ENCODE peak calls at places on chromosome 20, in ten cellular contexts. C is tibial artery, N is GM23248, E is A673, M is mammary epithelial cell, Q is astrocyte, O is heart left ventricle, G is neural progenitor cell, S is SK-N-SH, T is ovary. K is an unnamed sample.
A peak's percentile ranks its signal among the peaks of the same experiment; 100 is the strongest.

GRCh38 chr20:24116611-24117010 is 128.0 kb upstream of the GGTLC1 start:
- DNase-seq in C (no peak), N (no peak), E (no peak), M (no peak), Q (no peak), O (no peak), G (no peak), S (peak; percentile 67), T (no peak), K (no peak)

GRCh38 chr20:44274303-44275017 is 27.4 kb downstream of the GDAP1L1 start:
- DNase-seq in C (no peak), N (no peak), E (no peak), M (no peak), Q (no peak), O (no peak), G (no peak), S (no peak), T (no peak), K (no peak)

GRCh38 chr20:24379116-24379927 is 90.1 kb upstream of the SYNDIG1 start:
- DNase-seq in C (peak; percentile 67), N (peak; percentile 59), E (no peak), M (peak; percentile 28), Q (peak; percentile 71), O (peak; percentile 39), G (no peak), S (no peak), T (no peak), K (peak; percentile 2)

GRCh38 chr20:62927128-62927705 is 912 bp upstream of the DIDO1 start:
- DNase-seq in C (no peak), N (no peak), E (no peak), M (no peak), Q (no peak), O (no peak), G (no peak), S (no peak), T (no peak), K (no peak)

GRCh38 chr20:35616465-35617396 is 1.1 kb downstream of the SPAG4 start:
- DNase-seq in C (peak; percentile 89), N (peak; percentile 93), E (peak; percentile 100), M (peak; percentile 32), Q (peak; percentile 97), O (peak; percentile 94), G (peak; percentile 100), S (peak; percentile 83), T (peak; percentile 94), K (peak; percentile 98)

GRCh38 chr20:48191200-48191599 is 405.9 kb upstream of the SULF2 start:
- DNase-seq in C (no peak), N (peak; percentile 16), E (no peak), M (no peak), Q (peak; percentile 40), O (no peak), G (no peak), S (no peak), T (peak; percentile 7), K (no peak)

GRCh38 chr20:52937701-52938100 is 34.5 kb upstream of the TSHZ2 start:
- DNase-seq in C (no peak), N (no peak), E (no peak), M (no peak), Q (peak; percentile 74), O (no peak), G (peak; percentile 5), S (no peak), T (no peak), K (no peak)

GRCh38 chr20:18793625-18794427 is 19.8 kb upstream of the SCP2D1 start:
- DNase-seq in C (peak; percentile 92), N (peak; percentile 96), E (peak; percentile 95), M (peak; percentile 80), Q (peak; percentile 80), O (peak; percentile 92), G (peak; percentile 93), S (peak; percentile 80), T (peak; percentile 88), K (peak; percentile 58)

GRCh38 chr20:38004416-38004815 is 28.8 kb downstream of the TTI1 start:
- DNase-seq in C (no peak), N (no peak), E (no peak), M (no peak), Q (no peak), O (no peak), G (no peak), S (no peak), T (no peak), K (no peak)

GRCh38 chr20:38001981-38002380 is 31.3 kb downstream of the TTI1 start:
- DNase-seq in C (no peak), N (peak; percentile 14), E (no peak), M (no peak), Q (peak; percentile 30), O (no peak), G (no peak), S (no peak), T (peak; percentile 52), K (no peak)

GRCh38 chr20:38000293-38000692 is 33.0 kb downstream of the TTI1 start:
- DNase-seq in C (no peak), N (no peak), E (no peak), M (no peak), Q (no peak), O (no peak), G (peak; percentile 16), S (no peak), T (no peak), K (no peak)

GRCh38 chr20:38001173-38001875 is 31.9 kb downstream of the TTI1 start:
- DNase-seq in C (no peak), N (peak; percentile 88), E (no peak), M (peak; percentile 64), Q (peak; percentile 78), O (no peak), G (no peak), S (no peak), T (no peak), K (peak; percentile 37)

GRCh38 chr20:38002422-38002821 is 30.8 kb downstream of the TTI1 start:
- DNase-seq in C (no peak), N (no peak), E (no peak), M (no peak), Q (no peak), O (no peak), G (no peak), S (peak; percentile 68), T (no peak), K (no peak)
- H3K27ac ChIP-seq in C (no peak overlapping the region), N (no peak overlapping the region), E (no peak overlapping the region), M (no peak overlapping the region), Q (no peak overlapping the region), O (no peak overlapping the region), G (no peak overlapping the region), S (no peak overlapping the region), T (no peak overlapping the region), K (no peak overlapping the region)

GRCh38 chr20:22428051-22428450 is 156.3 kb downstream of the FOXA2 start:
- DNase-seq in C (no peak), N (no peak), E (no peak), M (no peak), Q (no peak), O (no peak), G (no peak), S (no peak), T (no peak), K (no peak)

GRCh38 chr20:22429175-22430153 is 154.9 kb downstream of the FOXA2 start:
- DNase-seq in C (no peak), N (no peak), E (no peak), M (no peak), Q (no peak), O (no peak), G (no peak), S (no peak), T (no peak), K (no peak)

GRCh38 chr20:22426772-22427171 is 157.6 kb downstream of the FOXA2 start:
- DNase-seq in C (no peak), N (no peak), E (no peak), M (no peak), Q (no peak), O (no peak), G (no peak), S (no peak), T (no peak), K (no peak)

GRCh38 chr20:22423190-22423832 is 161.1 kb downstream of the FOXA2 start:
- DNase-seq in C (no peak), N (no peak), E (no peak), M (no peak), Q (no peak), O (no peak), G (no peak), S (no peak), T (no peak), K (no peak)

DNA sequence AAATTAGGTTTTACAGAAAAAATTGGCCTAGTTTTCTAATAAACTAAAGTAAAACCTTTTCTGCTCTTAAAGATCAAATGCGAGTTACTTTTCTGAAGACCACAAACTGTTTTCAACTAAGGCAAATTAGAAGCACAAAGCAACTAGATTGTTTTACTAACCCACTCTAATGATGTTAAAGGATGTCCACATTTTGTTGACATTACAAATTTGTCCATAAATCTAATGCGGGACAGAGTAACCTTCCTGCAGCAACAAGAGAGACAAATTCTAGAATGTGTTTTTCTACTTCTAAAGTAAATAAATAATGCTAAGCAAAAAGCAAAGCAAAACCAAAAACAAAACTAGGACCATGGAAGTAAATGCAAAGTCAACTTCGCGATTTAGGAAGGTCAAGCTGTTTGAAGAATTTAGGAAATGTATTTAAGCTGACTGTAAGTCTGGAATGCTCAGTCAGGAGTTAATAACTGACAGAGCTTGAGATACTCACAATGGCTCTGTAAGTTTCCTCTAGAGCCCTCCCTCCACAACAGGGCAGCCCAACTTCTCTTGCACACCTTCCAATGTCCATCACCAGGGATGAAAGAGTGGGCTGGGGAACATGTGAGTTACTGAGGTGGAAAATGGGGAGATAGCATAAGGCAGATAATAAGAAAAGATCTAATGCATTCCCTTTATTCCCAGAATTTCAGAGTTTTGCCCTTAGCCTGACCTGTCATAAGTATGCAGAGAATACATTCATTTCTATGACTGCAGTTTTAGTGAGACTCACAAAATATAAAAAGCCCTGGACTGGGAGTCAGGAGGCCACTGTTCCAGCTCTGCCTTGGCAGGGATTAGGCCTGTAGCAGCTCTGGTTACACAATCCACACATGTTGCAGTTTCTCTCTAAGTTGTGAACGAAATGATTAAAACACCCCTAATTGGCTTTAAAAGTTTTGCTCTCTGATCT is 158.8 kb downstream of the FOXA2 start:
- DNase-seq in C (no peak), N (no peak), E (no peak), M (no peak), Q (no peak), O (no peak), G (no peak), S (no peak), T (no peak), K (no peak)
- H3K27ac ChIP-seq in C (no peak overlapping the region), N (no peak overlapping the region), E (no peak overlapping the region), M (no peak overlapping the region), Q (no peak overlapping the region), O (no peak overlapping the region), G (no peak overlapping the region), S (no peak overlapping the region), T (no peak overlapping the region), K (no peak overlapping the region)

DNA sequence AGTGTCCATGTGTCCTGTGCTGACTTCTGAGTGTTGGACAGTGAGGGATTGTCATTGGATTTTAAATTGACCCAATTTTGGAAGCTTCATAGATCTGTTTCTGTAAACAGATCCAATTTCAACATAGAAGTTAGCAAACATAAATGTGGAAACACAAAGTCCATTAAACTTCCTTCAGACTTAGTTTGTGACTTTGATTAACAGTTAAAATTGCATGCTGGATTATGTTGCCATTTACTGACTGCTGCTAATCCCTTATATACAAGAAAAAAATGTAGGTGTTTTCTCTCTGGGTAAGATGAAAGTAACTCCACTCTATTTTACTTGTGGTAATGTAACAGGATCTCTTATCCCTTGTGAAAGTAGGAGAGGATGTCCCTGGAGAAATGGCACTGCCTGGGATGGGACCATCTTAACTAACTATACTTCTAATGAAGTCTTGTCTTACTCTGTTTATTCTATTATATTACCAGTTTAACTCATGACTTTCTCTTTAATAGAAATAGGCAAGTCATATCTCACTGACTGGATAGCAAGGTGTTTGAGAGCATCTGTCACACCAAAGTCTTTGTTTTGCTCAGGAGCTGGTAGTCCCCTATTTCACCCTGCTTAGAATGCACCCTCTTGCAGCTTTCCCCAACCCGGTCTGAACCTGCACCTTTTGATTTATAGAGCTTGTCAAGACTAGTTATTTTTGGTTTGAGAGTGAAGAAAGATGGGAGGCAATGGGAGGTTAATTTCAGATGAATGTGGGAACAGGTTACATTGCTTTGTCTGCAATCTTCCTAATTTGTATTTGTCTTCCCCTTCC is 7.2 kb downstream of the TPX2 start:
- DNase-seq in C (no peak), N (no peak), E (no peak), M (no peak), Q (no peak), O (no peak), G (no peak), S (no peak), T (no peak), K (no peak)
- H3K27ac ChIP-seq in C (peak overlapping the region; percentile 30), N (no peak overlapping the region), E (no peak overlapping the region), M (no peak overlapping the region), Q (no peak overlapping the region), O (no peak overlapping the region), G (no peak overlapping the region), S (no peak overlapping the region), T (no peak overlapping the region), K (no peak overlapping the region)

GRCh38 chr20:57170343-57170742 is 96.1 kb downstream of the BMP7 start:
- DNase-seq in C (no peak), N (no peak), E (no peak), M (no peak), Q (no peak), O (no peak), G (no peak), S (no peak), T (no peak), K (no peak)

GRCh38 chr20:57166568-57167291 is 99.7 kb downstream of the BMP7 start:
- DNase-seq in C (no peak), N (no peak), E (no peak), M (no peak), Q (no peak), O (no peak), G (no peak), S (no peak), T (no peak), K (no peak)

GRCh38 chr20:57167971-57168693 is 98.3 kb downstream of the BMP7 start:
- DNase-seq in C (no peak), N (peak; percentile 25), E (peak; percentile 43), M (no peak), Q (no peak), O (no peak), G (peak; percentile 32), S (no peak), T (no peak), K (no peak)

GRCh38 chr20:57167292-57167655 is 99.2 kb downstream of the BMP7 start:
- DNase-seq in C (no peak), N (no peak), E (no peak), M (no peak), Q (no peak), O (no peak), G (no peak), S (no peak), T (no peak), K (no peak)

GRCh38 chr20:57169162-57169561 is 97.3 kb downstream of the BMP7 start:
- DNase-seq in C (no peak), N (no peak), E (no peak), M (no peak), Q (no peak), O (no peak), G (no peak), S (no peak), T (no peak), K (no peak)
- H3K27ac ChIP-seq in C (no peak overlapping the region), N (no peak overlapping the region), E (no peak overlapping the region), M (no peak overlapping the region), Q (no peak overlapping the region), O (no peak overlapping the region), G (no peak overlapping the region), S (no peak overlapping the region), T (no peak overlapping the region), K (no peak overlapping the region)

K was measured in AG04450.